ENCODE peak calls at places on chromosomes 4 and X, in five cellular contexts. M is left lung, U is HCEC 1CT, P is hepatocyte, F is foreskin fibroblast. V is an unnamed sample.

GRCh38 chrX:51476930-51477329 is 19.5 kb downstream of the NUDT11 start:
- DNase-seq in M (no peak), U (no peak), P (no peak), F (no peak), V (no peak)

GRCh38 chrX:9844936-9845573 is 58.8 kb downstream of the SHROOM2 start:
- DNase-seq in M (no peak), U (no peak), P (no peak), F (no peak), V (no peak)

GRCh38 chr4:159101983-159102622 is 776 bp upstream of the RAPGEF2 start:
- DNase-seq in M (no peak), U (no peak), P (peak), F (peak), V (no peak)

GRCh38 chr4:103424853-103425252 is 226.7 kb upstream of the CENPE start:
- DNase-seq in M (no peak), U (peak), P (peak), F (no peak), V (peak)

GRCh38 chr4:113921089-113921842 is 58.2 kb downstream of the ARSJ start:
- DNase-seq in M (no peak), U (peak), P (peak), F (peak), V (no peak)

GRCh38 chr4:126440297-126440696 is 1125.5 kb downstream of the FAT4 start:
- DNase-seq in M (no peak), U (no peak), P (no peak), F (no peak), V (no peak)

GRCh38 chr4:52957220-52957686 is 95.1 kb downstream of the RASL11B start:
- DNase-seq in M (no peak), U (no peak), P (peak), F (peak), V (no peak)

GRCh38 chr4:60605651-60606354 is 594.3 kb upstream of the ADGRL3 start:
- DNase-seq in M (no peak), U (no peak), P (no peak), F (no peak), V (peak)

GRCh38 chrX:120768681-120769080 is 107.0 kb downstream of the CT47B1 start:
- DNase-seq in M (no peak), U (peak), P (no peak), F (peak), V (peak)

GRCh38 chr4:100372432-100372831 is 145.4 kb downstream of the EMCN start:
- DNase-seq in M (no peak), U (no peak), P (peak), F (no peak), V (peak)

GRCh38 chr4:32112891-32113290 is 1392.7 kb downstream of the PCDH7 start:
- DNase-seq in M (no peak), U (no peak), P (no peak), F (no peak), V (no peak)

GRCh38 chrX:67720344-67720743 is 176.5 kb downstream of the AR start:
- DNase-seq in M (no peak), U (no peak), P (no peak), F (no peak), V (no peak)

GRCh38 chrX:46165411-46165810 is 379.8 kb downstream of the ZNF674 start:
- DNase-seq in M (no peak), U (peak), P (no peak), F (peak), V (peak)

GRCh38 chr4:150988238-150988637 is 26.8 kb downstream of the LRBA start:
- DNase-seq in M (no peak), U (no peak), P (no peak), F (no peak), V (no peak)

GRCh38 chr4:77193511-77194236 is 36.7 kb downstream of the CCNG2 start:
- DNase-seq in M (peak), U (no peak), P (no peak), F (no peak), V (no peak)

GRCh38 chrX:133905305-133905704 is 80.1 kb downstream of the GPC3 start:
- DNase-seq in M (no peak), U (no peak), P (no peak), F (no peak), V (no peak)

GRCh38 chr4:134471569-134471968 is 270.0 kb upstream of the PABPC4L start:
- DNase-seq in M (no peak), U (no peak), P (no peak), F (no peak), V (no peak)

GRCh38 chr4:11700751-11701226 is 272.1 kb upstream of the HS3ST1 start:
- DNase-seq in M (peak), U (peak), P (no peak), F (peak), V (peak)

GRCh38 chr4:25370242-25370641 is 6.8 kb upstream of the ANAPC4 start:
- DNase-seq in M (no peak), U (no peak), P (no peak), F (no peak), V (no peak)

GRCh38 chrX:9267415-9267814 is 197.4 kb upstream of the TBL1X start:
- DNase-seq in M (no peak), U (no peak), P (peak), F (no peak), V (peak)

GRCh38 chr4:128517739-128518510 is 230.3 kb upstream of the PGRMC2 start:
- DNase-seq in M (no peak), U (peak), P (peak), F (peak), V (peak)

GRCh38 chr4:139720806-139721205 is 55.2 kb downstream of the MGST2 start:
- DNase-seq in M (no peak), U (no peak), P (no peak), F (no peak), V (no peak)

GRCh38 chrX:130139474-130140201 is 26.0 kb downstream of the AIFM1 start:
- DNase-seq in M (no peak), U (no peak), P (no peak), F (no peak), V (no peak)

GRCh38 chr4:152460488-152460887 is 75.4 kb downstream of the FBXW7 start:
- DNase-seq in M (no peak), U (peak), P (peak), F (peak), V (peak)

GRCh38 chr4:126513596-126513995 is 1119.2 kb upstream of the INTU start:
- DNase-seq in M (no peak), U (no peak), P (no peak), F (no peak), V (no peak)

GRCh38 chr4:82811838-82812672 is 13.5 kb upstream of the SCD5 start:
- DNase-seq in M (no peak), U (no peak), P (no peak), F (no peak), V (no peak)

GRCh38 chr4:176794151-176794550 is 1.4 kb upstream of the VEGFC start:
- DNase-seq in M (no peak), U (peak), P (no peak), F (peak), V (peak)

GRCh38 chr4:18369561-18369960 is 348.0 kb upstream of the LCORL start:
- DNase-seq in M (no peak), U (no peak), P (no peak), F (no peak), V (no peak)